ENCODE peak calls at places on chromosomes 16 and 17, in seven cellular contexts. I is stomach, F is HCT116, B is H1, J is K562, E is transverse colon, A is sigmoid colon. M is an unnamed sample.

GRCh38 chr16:53156516-53156915 is 101.7 kb downstream of the CHD9 start:
- DNase-seq in E (no peak), J (no peak), F (no peak), I (no peak), B (no peak), A (no peak), M (no peak)

GRCh38 chr17:79576333-79576732 is 34.5 kb downstream of the RBFOX3 start:
- DNase-seq in I (no peak), A (no peak), B (no peak), E (no peak), J (no peak), F (no peak), M (no peak)

GRCh38 chr17:17752822-17753448 is 71.7 kb downstream of the RAI1 start:
- DNase-seq in A (no peak), F (no peak), E (no peak), J (no peak), I (no peak), B (no peak), M (peak; percentile 28)

GRCh38 chr17:39769974-39770587 is 32.3 kb downstream of the GRB7 start:
- DNase-seq in I (no peak), A (no peak), B (no peak), E (no peak), J (no peak), F (peak; percentile 63), M (no peak)

GRCh38 chr17:82841921-82842596 is 2.2 kb upstream of the ZNF750 start:
- DNase-seq in I (no peak), J (no peak), E (no peak), A (peak; percentile 34), B (no peak), F (no peak), M (no peak)

GRCh38 chr17:67164298-67164697 is 80.7 kb downstream of the HELZ start:
- DNase-seq in A (no peak), E (no peak), B (no peak), I (no peak), F (no peak), J (no peak), M (no peak)

GRCh38 chr16:29806096-29806579 is at the start of gene MAZ:
- DNase-seq in J (peak; percentile 78), B (no peak), F (peak; percentile 83), A (no peak), I (no peak), E (no peak), M (no peak)

GRCh38 chr17:38599398-38599856 is 6.3 kb downstream of the SRCIN1 start:
- DNase-seq in I (no peak), B (no peak), F (no peak), E (no peak), A (no peak), J (no peak), M (no peak)

GRCh38 chr16:68041783-68042182 is 18.7 kb downstream of the DUS2 start:
- DNase-seq in A (peak; percentile 3), B (no peak), F (no peak), I (no peak), E (no peak), J (no peak), M (no peak)

GRCh38 chr16:4365014-4365406 is 6.6 kb upstream of the VASN start:
- DNase-seq in I (no peak), J (no peak), E (no peak), A (no peak), B (no peak), F (no peak), M (no peak)

GRCh38 chr17:50603340-50603739 is 31.3 kb upstream of the ABCC3 start:
- DNase-seq in F (no peak), J (peak; percentile 66), E (no peak), A (no peak), B (no peak), I (no peak), M (no peak)

GRCh38 chr17:64723781-64724180 is 61.7 kb upstream of the SMURF2 start:
- DNase-seq in A (peak; percentile 24), F (no peak), B (no peak), J (no peak), E (no peak), I (no peak), M (no peak)

GRCh38 chr17:71975998-71976649 is 144.7 kb upstream of the SOX9 start:
- DNase-seq in F (no peak), E (peak; percentile 79), B (no peak), A (peak; percentile 89), I (peak; percentile 53), J (no peak), M (no peak)

GRCh38 chr16:82024274-82024673 is 10.8 kb upstream of the HSD17B2 start:
- DNase-seq in E (no peak), B (no peak), J (no peak), I (no peak), A (no peak), F (no peak), M (no peak)

GRCh38 chr17:50459081-50459676 is 9.5 kb downstream of the CHAD start:
- DNase-seq in J (no peak), B (no peak), I (no peak), E (peak; percentile 53), F (peak; percentile 15), A (no peak), M (no peak)

GRCh38 chr17:32494621-32495346 is 8.0 kb downstream of the CDK5R1 start:
- DNase-seq in F (no peak), E (no peak), B (no peak), A (no peak), I (no peak), J (no peak), M (no peak)

GRCh38 chr17:7881655-7882054 is 6.9 kb upstream of the CHD3 start:
- DNase-seq in E (no peak), F (no peak), J (no peak), B (no peak), I (no peak), A (no peak), M (no peak)

GRCh38 chr16:77780378-77780837 is 8.0 kb upstream of the VAT1L start:
- DNase-seq in F (peak; percentile 10), J (no peak), A (no peak), E (no peak), B (no peak), I (no peak), M (peak; percentile 57)

DNA sequence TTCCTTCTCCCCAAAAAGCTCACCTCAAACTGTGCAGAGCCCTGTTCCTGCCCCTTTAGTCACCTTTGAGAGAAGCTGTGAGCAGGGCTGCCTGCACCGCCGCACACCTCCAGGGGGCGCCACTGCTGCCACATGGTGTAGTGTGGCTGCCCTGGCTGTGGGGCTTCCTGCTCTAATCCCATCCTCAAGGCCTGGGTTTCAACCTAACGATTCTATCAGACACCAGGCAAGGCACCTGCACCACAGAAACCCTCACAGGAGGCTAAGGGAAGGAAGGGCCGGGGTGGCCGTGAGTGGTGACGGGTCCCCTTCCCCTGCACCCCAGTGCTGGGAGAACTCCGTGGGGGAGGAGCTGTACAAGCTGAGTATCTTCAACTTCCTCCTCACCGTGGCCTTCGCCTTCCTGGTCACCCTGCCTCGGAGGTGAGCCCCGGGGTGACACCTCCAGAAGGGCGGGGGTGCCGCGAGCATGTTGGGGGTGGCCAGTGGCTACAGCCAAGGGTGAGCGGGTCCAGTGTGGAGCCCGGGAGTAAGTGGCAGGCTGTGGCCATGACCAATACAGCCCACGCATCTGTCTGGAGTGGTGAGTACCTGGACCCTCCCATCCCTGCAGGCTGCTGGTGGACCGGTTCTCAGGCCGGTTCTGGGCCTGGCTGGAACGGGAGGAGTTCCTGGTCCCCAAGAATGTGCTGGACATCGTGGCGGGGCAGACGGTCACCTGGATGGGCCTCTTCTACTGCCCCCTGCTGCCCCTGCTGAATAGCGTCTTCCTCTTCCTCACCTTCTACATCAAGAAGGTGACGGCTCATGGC is 7.0 kb downstream of the TMC8 start:
- DNase-seq in J (peak; percentile 60), E (peak; percentile 32), F (no peak), A (no peak), I (no peak), B (peak; percentile 71), M (no peak)
- TF ChIP-seq CTCF in J (peak; percentile 76), E (peak; percentile 23), F (peak; percentile 96), A (no peak), I (no peak), B (peak; percentile 50), M (peak; percentile 38)

DNA sequence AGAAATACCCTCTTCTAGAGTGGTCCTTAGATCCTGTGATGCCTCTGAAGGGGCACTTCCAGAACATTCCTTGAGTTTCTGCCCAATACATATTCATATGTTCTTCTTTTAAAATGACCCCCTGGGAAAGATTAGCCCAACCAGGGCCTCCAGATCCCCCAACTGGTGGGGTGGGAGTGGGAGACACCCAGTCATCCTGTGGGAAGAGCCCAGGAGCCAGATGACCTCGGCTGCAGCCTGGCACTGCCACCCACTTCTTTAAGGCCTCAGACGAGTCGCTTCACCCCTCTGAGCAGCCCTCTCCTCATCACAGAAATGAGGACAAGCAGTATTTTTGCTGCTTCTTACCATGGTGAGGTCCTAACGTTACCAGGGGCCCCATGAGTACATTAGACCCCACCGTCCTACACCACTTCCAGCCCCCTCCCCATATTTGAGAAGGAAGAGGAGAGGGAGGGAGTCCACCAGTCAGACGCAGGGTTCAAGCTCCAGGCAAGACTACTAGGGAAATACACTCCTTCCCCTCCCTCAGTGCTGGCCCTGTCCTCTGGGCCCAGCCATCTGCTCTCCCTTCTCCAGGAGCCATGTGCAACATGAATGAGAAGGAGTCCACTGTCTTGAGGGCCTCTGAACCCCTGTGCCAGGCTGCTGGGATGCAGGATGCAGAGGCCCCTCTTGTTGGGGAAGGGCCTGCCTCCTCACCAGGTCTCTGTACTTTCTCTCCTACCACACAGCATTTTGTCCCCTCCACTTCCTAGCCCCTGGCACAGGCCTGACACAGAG is 11.8 kb downstream of the MPO start:
- DNase-seq in B (peak; percentile 33), E (no peak), I (no peak), F (no peak), A (no peak), J (no peak), M (no peak)
- TF ChIP-seq POLR2AphosphoS5 in B (no peak), E (no peak), I (no peak), F (no peak), A (no peak), J (no peak), M (no peak)

DNA sequence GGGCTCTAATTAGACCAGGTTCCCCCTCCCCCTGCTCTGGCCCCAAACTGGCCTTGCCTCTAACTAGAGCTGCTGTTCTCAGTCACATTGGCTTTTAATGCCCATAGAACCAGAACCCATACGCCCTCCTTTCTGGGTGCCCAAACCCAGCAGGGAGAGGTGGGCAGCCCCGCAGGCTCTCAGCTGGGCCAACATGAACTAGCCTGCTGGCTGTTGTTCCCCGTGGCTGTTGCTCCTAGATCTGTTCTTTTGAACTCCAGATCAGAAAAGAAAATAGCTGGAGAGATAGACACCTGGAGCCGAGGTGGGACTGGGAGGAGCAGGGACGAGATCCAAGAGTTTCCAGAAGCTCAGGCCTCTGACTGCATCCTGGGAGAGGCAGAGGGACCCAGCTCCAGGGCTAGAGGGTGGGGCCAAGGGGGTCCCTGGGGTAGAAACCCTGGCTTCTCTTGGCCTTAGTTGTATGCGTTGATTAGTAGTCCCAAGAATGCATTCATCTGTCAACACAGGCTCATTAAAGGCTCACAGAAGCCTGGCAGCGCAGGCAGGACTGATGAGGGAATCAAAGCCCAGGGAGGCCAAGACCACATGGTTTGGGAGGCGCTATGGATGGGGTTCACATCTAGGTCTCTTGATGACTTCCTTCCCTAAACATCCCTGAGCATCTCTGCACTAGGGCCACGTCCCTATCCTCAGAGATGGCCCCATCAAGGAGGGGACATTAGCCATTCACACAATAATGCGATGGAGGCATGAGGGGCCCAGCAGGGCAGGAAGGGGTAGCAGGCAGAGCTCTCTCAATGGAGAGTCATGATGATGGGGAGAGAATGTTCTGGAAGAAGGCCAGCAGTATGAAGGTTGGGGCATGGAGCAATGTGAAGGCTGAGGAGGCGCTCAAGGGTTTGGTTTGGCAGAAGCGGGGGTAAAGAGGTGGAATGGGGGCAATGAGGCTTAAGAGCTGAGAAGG is 1.3 kb upstream of the CPSF4L start:
- DNase-seq in F (no peak), I (no peak), B (peak; percentile 73), E (no peak), A (peak; percentile 54), J (no peak), M (no peak)
- H3K4me1 ChIP-seq in F (peaks cover 2% of the 10 kb centered on the region), I (peaks cover 8% of the 10 kb centered on the region), B (peaks cover 5% of the 10 kb centered on the region), E (peaks cover 17% of the 10 kb centered on the region), A (peaks cover 14% of the 10 kb centered on the region), J (no peaks in the 10 kb centered on the region), M (no peaks in the 10 kb centered on the region)

GRCh38 chr16:10930755-10931093 is 11.5 kb downstream of the DEXI start:
- DNase-seq in E (no peak), B (no peak), F (no peak), J (no peak), A (no peak), I (no peak), M (no peak)
- TF ChIP-seq CTCF in E (no peak), B (no peak), F (no peak), J (no peak), A (no peak), I (no peak), M (no peak)

M was measured in endothelial cell of umbilical vein.